ENCODE peak calls at places on chromosomes 16 and 17, in four cellular contexts. A, W, M and O are unnamed samples.

GRCh38 chr17:66713533-66714042 is 121.3 kb upstream of the CACNG5 start:
- DNase-seq in A (peak; percentile 36), W (no peak), M (no peak), O (no peak)

GRCh38 chr17:47791025-47791424 is 30.6 kb downstream of the OSBPL7 start:
- DNase-seq in M (no peak), W (no peak), A (no peak), O (no peak)

GRCh38 chr17:42687707-42688275 is 5.5 kb downstream of the CNTNAP1 start:
- DNase-seq in W (no peak), M (no peak), A (no peak), O (no peak)

GRCh38 chr16:46848768-46849764 is 18.1 kb upstream of the C16orf87 start:
- DNase-seq in A (no peak), W (peak; percentile 38), M (no peak), O (no peak)

GRCh38 chr16:59113009-59113408 is 378.9 kb upstream of the GOT2 start:
- DNase-seq in A (no peak), W (no peak), M (no peak), O (no peak)

GRCh38 chr17:773467-774319 is 8.4 kb downstream of the GLOD4 start:
- DNase-seq in M (no peak), W (no peak), A (no peak), O (no peak)

GRCh38 chr17:1119924-1120323 is 59.9 kb downstream of the ABR start:
- DNase-seq in A (no peak), W (no peak), M (no peak), O (no peak)

GRCh38 chr16:29905668-29906067 is 5.4 kb downstream of the ASPHD1 start:
- DNase-seq in W (no peak), M (no peak), A (no peak), O (no peak)

GRCh38 chr16:89422527-89422904 is 67.8 kb downstream of the ANKRD11 start:
- DNase-seq in M (no peak), A (no peak), W (no peak), O (no peak)

GRCh38 chr17:48155889-48156670 is 48.5 kb downstream of the SNX11 start:
- DNase-seq in M (no peak), W (no peak), A (no peak), O (no peak)

GRCh38 chr17:4721203-4722135 is 9.8 kb upstream of the MED11 start:
- DNase-seq in M (peak; percentile 92), W (peak; percentile 77), A (peak; percentile 89), O (no peak)

GRCh38 chr17:72414967-72415853 is 294.4 kb downstream of the SOX9 start:
- DNase-seq in A (no peak), W (no peak), M (no peak), O (no peak)

GRCh38 chr16:85002643-85003042 is 8.7 kb downstream of the ZDHHC7 start:
- DNase-seq in M (no peak), A (peak; percentile 57), W (peak; percentile 87), O (no peak)

GRCh38 chr17:38746893-38747384 is 1.2 kb downstream of the PCGF2 start:
- DNase-seq in A (no peak), W (no peak), M (no peak), O (no peak)

GRCh38 chr17:83196088-83196765 is 116.8 kb downstream of the METRNL start:
- DNase-seq in W (peak; percentile 68), A (peak; percentile 19), M (no peak), O (peak; percentile 71)

GRCh38 chr17:78114831-78115723 is 13.5 kb downstream of the TMC6 start:
- DNase-seq in W (peak; percentile 77), A (no peak), M (no peak), O (no peak)

GRCh38 chr17:78111012-78111726 is 17.4 kb downstream of the TMC6 start:
- DNase-seq in A (no peak), W (no peak), M (no peak), O (peak; percentile 58)

GRCh38 chr17:78113804-78114785 is 14.5 kb downstream of the TMC6 start:
- DNase-seq in M (no peak), W (peak; percentile 68), A (peak; percentile 54), O (no peak)

GRCh38 chr17:78111727-78112507 is 16.6 kb downstream of the TMC6 start:
- DNase-seq in W (peak; percentile 81), A (no peak), M (no peak), O (peak; percentile 62)

DNA sequence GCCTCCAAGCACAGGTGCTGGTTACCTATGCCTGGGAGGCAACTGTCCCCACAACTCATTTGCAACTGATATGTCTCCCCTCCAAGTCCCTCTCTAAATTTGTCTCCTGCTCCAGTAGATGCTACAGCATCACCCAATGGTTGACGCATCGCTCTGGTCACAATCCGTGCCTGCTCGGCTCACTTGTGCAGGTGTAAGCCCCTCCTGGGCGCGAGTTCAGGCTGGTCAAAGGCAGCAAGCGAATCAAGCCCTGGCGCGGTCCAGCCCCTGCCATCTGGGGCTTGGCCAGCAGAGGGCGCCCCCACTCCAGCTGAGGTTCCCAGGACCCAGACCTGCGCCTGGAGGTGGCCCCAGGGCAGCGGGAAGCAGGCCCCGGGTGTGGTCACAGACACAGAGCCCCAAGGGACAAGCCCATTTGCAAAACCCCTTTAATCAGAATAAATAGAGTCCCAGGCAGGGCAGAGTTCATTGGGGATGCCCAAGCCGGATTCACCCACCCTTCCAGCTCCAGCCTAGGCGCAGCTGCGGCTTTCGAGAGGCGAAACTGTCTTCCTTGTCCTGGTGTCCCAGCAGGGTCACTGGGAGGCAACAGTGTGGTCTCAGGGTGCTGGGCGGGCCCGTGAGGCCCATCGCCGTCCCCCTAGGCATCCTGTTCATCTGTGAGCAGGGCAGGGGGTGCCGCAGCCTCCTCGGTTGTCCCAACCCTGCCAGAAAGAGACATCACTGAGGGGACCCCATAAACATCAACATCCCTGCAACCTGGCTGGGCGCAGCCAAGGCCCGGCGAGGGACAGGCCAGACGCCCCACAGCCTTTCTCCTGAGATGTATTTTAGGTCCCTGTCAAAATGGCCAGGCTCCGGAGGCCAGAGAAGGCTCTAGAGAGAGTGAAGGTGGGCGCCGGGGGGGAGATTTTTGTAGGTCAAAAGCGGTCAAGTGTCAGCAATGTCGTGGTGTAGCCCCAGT is 15.8 kb downstream of the TMC6 start:
- DNase-seq in A (peak; percentile 84), W (peak; percentile 96), M (peak; percentile 87), O (peak; percentile 83)
- TF ChIP-seq POLR2A in A (peak; percentile 3), W (no peak), M (no peak), O (no peak)

DNA sequence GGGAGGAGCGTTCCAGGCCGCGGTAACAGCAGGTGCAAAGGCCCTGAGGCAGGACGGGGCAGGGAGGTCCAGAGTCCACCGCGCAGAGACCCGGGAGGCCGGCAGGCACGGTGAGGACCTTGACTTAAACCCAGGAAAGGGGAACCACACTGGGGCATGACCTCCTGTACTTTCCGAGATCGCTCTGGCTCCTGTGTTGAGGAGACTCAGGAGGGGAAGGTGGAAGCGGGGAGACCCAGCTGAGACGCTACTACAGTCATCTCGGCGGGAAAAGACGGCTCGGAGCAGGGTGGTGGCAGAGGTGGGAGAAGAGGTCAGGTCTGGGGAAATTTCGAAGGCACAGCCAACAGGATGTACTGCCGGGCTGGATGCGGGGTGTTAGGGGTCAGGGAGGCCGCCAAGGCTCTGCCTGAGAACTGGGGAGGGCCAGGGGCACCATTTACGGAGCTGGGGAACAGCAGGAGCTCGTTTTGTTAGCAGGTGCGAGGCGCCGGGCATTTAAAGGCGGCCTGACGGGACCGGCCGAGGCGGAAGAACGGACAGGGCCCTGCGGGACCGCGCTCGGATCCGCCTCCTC is 22.3 kb downstream of the NPTX1 start:
- DNase-seq in A (no peak), W (no peak), M (no peak), O (no peak)
- TF ChIP-seq POLR2AphosphoS5 in A (no peak), W (no peak), M (no peak), O (no peak)

GRCh38 chr16:2857451-2858244 is at the start of gene PRSS22:
- DNase-seq in W (peak; percentile 64), A (peak; percentile 77), M (peak; percentile 87), O (no peak)

GRCh38 chr16:2859686-2860265 is 1.8 kb upstream of the PRSS22 start:
- DNase-seq in M (no peak), W (no peak), A (no peak), O (no peak)

GRCh38 chr16:2856686-2857450 is 1.1 kb downstream of the PRSS22 start:
- DNase-seq in A (no peak), W (peak; percentile 57), M (no peak), O (no peak)

GRCh38 chr16:2856061-2856670 is 1.8 kb downstream of the PRSS22 start:
- DNase-seq in M (peak; percentile 72), A (peak; percentile 42), W (peak; percentile 56), O (no peak)

DNA sequence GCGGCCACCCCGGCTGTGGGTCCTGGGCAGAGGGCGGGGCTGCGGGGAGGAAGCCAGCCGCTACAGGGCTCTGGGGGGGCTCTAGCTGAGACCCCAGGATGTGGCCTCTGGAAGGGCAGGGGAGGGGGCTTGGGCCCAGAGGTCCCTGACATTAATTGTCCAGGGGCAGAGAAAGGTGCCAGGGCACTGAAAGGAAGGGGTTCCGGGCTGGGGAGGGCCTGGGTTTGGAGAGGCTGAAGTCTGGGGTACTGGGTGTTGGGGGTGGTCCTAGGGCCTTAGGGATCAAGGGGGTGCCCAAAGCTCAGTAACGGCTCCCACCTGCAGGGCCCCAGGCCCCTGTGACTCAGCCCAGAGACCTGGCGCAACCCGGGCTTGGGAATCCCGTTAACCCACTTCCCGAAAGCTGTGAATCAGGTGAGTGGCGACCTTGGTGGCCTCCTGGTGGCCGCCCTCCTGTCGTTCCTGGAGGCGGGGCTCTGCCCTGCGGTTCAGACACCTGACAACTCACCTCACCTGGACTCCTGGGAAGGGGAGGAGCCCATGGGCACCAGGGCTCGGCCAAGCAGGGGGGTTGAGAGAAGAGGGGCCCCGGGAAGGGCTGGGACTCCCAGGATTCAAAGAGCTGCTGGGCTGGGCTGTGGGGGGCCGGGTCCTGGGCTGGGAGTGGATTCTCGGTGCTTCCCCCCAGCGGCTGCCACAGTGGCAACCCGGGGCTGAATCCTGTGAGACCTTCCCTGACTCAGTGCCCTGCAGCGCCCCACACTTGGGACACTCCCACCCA is 465 bp upstream of the PRSS22 start:
- DNase-seq in W (no peak), M (peak; percentile 91), A (peak; percentile 92), O (no peak)
- H3K4me3 ChIP-seq in W (no peak overlapping the region), M (peak overlapping the region; percentile 35), A (no peak overlapping the region), O (no peak overlapping the region)

GRCh38 chr17:79548116-79548515 is 62.7 kb downstream of the RBFOX3 start:
- DNase-seq in W (peak; percentile 63), M (no peak), A (no peak), O (peak; percentile 34)

GRCh38 chr17:79547586-79547985 is 63.3 kb downstream of the RBFOX3 start:
- DNase-seq in M (no peak), W (peak; percentile 62), A (no peak), O (peak; percentile 51)

GRCh38 chr17:79552405-79552804 is 58.4 kb downstream of the RBFOX3 start:
- DNase-seq in W (no peak), M (no peak), A (no peak), O (no peak)

GRCh38 chr17:79546386-79546785 is 64.5 kb downstream of the RBFOX3 start:
- DNase-seq in M (no peak), A (no peak), W (peak; percentile 24), O (peak; percentile 35)

DNA sequence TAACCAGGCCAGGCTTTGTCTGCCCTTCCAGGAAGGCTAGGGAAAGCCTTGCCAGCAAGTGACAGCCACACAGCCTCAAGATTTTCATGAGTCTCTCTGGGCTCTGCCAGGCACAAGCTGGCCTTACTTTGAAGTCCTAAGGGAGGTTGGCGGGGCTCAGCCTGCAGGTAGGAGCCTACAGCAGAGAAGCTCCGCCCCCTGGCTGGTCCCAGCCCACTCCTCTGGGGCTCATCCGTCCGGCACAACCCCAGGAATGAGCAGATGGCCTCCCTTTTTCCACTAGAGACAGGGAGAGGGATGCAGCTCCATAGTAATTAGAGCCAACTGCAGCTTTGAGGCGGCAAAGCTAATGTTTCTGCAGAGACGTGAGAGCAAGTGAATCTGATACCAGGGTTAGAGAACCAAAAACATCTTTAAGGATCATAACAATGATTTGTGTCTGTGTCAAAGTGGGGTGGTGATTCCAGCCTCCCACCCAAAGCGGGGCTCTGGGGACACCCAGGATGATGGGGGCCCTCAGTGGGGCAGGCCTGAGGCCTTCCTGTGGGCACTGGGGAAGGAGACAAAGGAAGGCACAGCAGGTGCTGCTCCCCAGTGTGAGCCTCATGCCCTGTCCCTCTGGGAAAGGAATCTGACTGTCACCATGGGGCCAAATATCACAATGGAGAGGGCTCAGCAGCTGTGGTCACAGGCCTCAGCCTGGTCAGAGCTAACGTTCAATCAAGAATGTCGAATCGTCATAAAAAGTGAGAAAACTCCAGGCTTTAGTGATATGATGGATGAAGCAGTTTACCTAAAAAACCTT is 61.5 kb downstream of the RBFOX3 start:
- DNase-seq in W (peak; percentile 47), M (no peak), A (no peak), O (peak; percentile 39)
- TF ChIP-seq POLR2A in W (no peak), M (no peak), A (no peak), O (no peak)